ENCODE peak calls at places on chromosome 10, in five cellular contexts. F is left ventricle myocardium inferior, O is K562, X is Peyer's patch, R is psoas muscle. C is an unnamed sample.

GRCh38 chr10:22366771-22367170 is 21.5 kb downstream of the SPAG6 start:
- DNase-seq in F (no peak), O (no peak), X (no peak), R (no peak), C (no peak)

GRCh38 chr10:123966896-123967231 is 75.3 kb upstream of the CPXM2 start:
- DNase-seq in F (no peak), O (no peak), X (no peak), R (no peak), C (no peak)

GRCh38 chr10:126376956-126377355 is 11.3 kb downstream of the ADAM12 start:
- DNase-seq in F (no peak), O (no peak), X (no peak), R (no peak), C (no peak)

GRCh38 chr10:71294091-71294561 is 24.9 kb upstream of the SLC29A3 start:
- DNase-seq in F (no peak), O (no peak), X (no peak), R (no peak), C (no peak)

GRCh38 chr10:44030132-44030531 is 354.8 kb downstream of the CXCL12 start:
- DNase-seq in F (no peak), O (no peak), X (no peak), R (no peak), C (no peak)

GRCh38 chr10:93813507-93814465 is 56.0 kb downstream of the LGI1 start:
- DNase-seq in F (peak), O (no peak), X (peak), R (peak), C (peak)

GRCh38 chr10:98696516-98696915 is 249.8 kb upstream of the HPS1 start:
- DNase-seq in F (no peak), O (no peak), X (no peak), R (no peak), C (no peak)

GRCh38 chr10:89702121-89702480 is 711 bp downstream of the KIF20B start:
- DNase-seq in F (no peak), O (peak), X (no peak), R (no peak), C (no peak)

GRCh38 chr10:126336786-126337185 is 51.5 kb downstream of the ADAM12 start:
- DNase-seq in F (no peak), O (no peak), X (no peak), R (no peak), C (no peak)

GRCh38 chr10:119291223-119291900 is 84.0 kb downstream of the GRK5 start:
- DNase-seq in F (no peak), O (no peak), X (no peak), R (no peak), C (no peak)

GRCh38 chr10:58886390-58886789 is 290.1 kb upstream of the PHYHIPL start:
- DNase-seq in F (no peak), O (no peak), X (no peak), R (no peak), C (no peak)

GRCh38 chr10:76082232-76082631 is 650.8 kb downstream of the LRMDA start:
- DNase-seq in F (no peak), O (no peak), X (no peak), R (no peak), C (no peak)

GRCh38 chr10:112815238-112816032 is 134.6 kb upstream of the TCF7L2 start:
- DNase-seq in F (no peak), O (no peak), X (no peak), R (no peak), C (no peak)

GRCh38 chr10:132689721-132690360 is 96.1 kb downstream of the NKX6-2 start:
- DNase-seq in F (peak), O (no peak), X (peak), R (peak), C (no peak)

GRCh38 chr10:90418869-90419652 is 438.8 kb downstream of the HTR7 start:
- DNase-seq in F (no peak), O (no peak), X (no peak), R (no peak), C (no peak)

GRCh38 chr10:59362991-59363390 is 642 bp upstream of the FAM13C start:
- DNase-seq in F (peak), O (no peak), X (peak), R (peak), C (peak)

GRCh38 chr10:13268841-13269240 is 31.0 kb downstream of the PHYH start:
- DNase-seq in F (no peak), O (no peak), X (no peak), R (no peak), C (no peak)

GRCh38 chr10:13271552-13272163 is 28.2 kb downstream of the PHYH start:
- DNase-seq in F (peak), O (peak), X (peak), R (peak), C (peak)

GRCh38 chr10:13268310-13268709 is 31.6 kb downstream of the PHYH start:
- DNase-seq in F (no peak), O (no peak), X (no peak), R (no peak), C (no peak)

GRCh38 chr10:13270877-13271551 is 28.9 kb downstream of the PHYH start:
- DNase-seq in F (no peak), O (peak), X (no peak), R (no peak), C (no peak)

DNA sequence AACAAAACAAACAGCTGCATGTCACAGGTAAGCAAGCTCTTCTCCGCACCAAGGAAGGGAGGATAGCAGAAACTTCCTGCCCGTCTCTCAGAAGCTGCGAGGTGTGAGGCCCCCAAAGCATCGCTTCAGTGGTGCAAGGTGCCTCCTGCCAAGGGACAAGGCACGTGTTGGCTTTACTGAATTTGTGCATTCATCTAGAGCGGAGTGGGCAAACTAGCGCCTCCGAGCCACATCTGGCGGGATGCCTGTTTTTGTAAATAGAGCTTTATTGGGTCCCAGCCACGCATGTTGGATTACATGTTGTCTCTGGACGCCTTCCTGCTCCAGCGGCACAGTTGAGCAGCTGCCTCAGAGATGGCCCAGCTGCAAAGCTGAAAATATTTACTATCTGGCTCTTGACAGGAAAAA is 27.7 kb downstream of the PHYH start:
- DNase-seq in F (peak), O (no peak), X (no peak), R (peak), C (peak)
- H3K27ac ChIP-seq in F (peak), O (peak), X (peak), R (no peak), C (peak)

GRCh38 chr10:36802523-36803153 is 322.8 kb upstream of the ANKRD30A start:
- DNase-seq in F (peak), O (no peak), X (no peak), R (no peak), C (peak)
- H3K27ac ChIP-seq in F (peak), O (no peak), X (no peak), R (no peak), C (no peak)

GRCh38 chr10:5318148-5318547 is 46.6 kb upstream of the UCN3 start:
- DNase-seq in F (no peak), O (no peak), X (no peak), R (no peak), C (no peak)

GRCh38 chr10:5314866-5315265 is 49.9 kb upstream of the UCN3 start:
- DNase-seq in F (no peak), O (no peak), X (no peak), R (no peak), C (no peak)

GRCh38 chr10:5319863-5320262 is 44.9 kb upstream of the UCN3 start:
- DNase-seq in F (no peak), O (no peak), X (no peak), R (no peak), C (no peak)

GRCh38 chr10:5321273-5321672 is 43.5 kb upstream of the UCN3 start:
- DNase-seq in F (no peak), O (no peak), X (no peak), R (no peak), C (no peak)

DNA sequence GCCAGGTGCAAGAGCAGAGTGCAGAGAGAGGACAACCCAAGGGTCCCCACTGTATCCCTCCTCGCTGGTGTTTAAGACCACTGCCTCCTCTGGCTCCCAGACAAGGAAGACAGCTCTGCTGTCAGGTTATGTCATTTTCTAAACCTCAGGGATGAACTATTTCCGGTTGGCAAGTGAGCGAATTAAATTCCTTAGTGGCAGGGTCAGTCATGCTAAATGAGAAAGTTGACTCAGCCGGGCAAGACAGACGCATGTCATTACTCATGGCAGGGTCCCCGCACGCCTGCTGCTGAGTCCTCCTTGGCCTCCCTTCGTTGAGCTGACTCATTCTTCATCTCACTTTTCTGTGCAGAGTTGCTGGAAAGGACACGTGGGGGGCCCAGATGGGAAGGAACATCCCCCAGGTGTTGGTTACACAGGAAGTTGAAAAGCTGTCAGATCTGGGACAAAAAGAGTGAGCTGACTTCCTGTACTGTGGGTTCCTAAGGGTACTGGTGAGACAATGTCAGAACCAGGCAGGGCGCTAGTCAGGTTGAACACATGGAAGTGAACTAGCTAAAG is 47.1 kb upstream of the UCN3 start:
- DNase-seq in F (no peak), O (peak), X (no peak), R (peak), C (no peak)
- H3K27ac ChIP-seq in F (no peak), O (peak), X (no peak), R (peak), C (no peak)

DNA sequence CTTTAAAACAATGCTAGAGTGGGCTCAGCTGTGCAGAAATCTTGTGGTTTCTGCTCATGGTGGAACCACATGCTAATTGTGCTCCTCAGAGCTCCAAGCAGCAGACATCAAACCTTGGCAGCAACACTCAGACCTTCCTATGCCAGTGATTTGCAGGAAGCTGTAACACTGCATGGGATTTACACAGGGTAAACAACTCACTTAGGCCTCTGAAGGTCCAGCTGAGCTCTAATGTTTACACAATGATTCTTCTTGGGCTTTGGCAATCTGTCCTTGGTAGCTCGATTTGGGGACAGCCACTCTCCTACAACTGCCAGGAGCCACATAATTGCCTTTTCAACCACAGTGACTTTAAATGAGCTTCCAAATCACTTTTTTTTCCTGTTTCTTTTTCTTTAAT is 97.7 kb upstream of the PDLIM1 start:
- DNase-seq in F (no peak), O (no peak), X (no peak), R (no peak), C (no peak)
- H3K27ac ChIP-seq in F (peak), O (no peak), X (no peak), R (peak), C (peak)

GRCh38 chr10:86956195-86956840 is 1.1 kb downstream of the MMRN2 start:
- DNase-seq in F (no peak), O (no peak), X (peak), R (no peak), C (no peak)
- H3K27ac ChIP-seq in F (peak), O (no peak), X (peak), R (peak), C (peak)

DNA sequence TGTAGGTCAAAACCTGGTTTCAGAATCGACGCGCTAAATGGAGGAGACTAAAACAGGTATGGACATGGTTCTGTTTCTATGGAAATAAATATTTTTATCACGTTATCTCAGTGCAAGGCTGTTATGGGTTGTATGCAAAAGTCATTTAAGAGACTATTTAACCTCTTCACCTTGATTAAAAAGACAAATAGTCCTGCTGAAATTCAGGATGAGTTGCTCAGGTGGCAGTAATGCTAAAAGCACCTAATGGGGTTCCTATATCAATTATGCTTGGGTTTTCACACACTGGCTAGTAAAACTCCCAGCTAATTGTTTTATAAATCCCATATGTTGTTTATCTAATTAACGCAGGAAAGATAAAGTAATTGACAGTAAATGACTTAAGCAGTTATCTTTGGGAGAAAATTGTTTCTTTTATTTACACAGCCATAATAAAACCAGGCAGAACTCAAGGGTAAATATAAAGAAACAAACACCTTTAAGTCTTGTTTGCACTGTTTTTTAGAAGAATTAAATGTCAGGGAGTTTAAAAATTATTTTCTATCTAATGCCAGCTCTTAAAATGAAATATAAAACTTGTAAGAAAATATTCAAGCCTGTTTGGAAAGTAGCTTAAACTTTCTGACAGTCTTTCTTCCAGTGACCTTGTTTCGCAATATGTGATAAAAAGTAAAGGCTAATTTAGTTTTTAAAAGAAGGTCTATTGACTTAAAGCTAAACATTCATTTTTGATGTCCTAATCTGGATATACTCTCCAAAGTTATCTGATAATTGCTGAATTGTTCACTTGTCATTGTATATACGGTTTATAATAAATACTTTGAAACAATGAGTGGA is 3.2 kb downstream of the HHEX start:
- DNase-seq in F (no peak), O (no peak), X (no peak), R (no peak), C (no peak)
- H3K27ac ChIP-seq in F (no peak), O (peak), X (no peak), R (no peak), C (no peak)

GRCh38 chr10:121596668-121597503 is 1.4 kb downstream of the FGFR2 start:
- DNase-seq in F (no peak), O (no peak), X (peak), R (no peak), C (peak)
- H3K27ac ChIP-seq in F (no peak), O (no peak), X (peak), R (no peak), C (no peak)

GRCh38 chr10:50620899-50621298 is 2.9 kb downstream of the SGMS1 start:
- DNase-seq in F (no peak), O (no peak), X (no peak), R (no peak), C (no peak)
- H3K27ac ChIP-seq in F (peak), O (no peak), X (no peak), R (peak), C (peak)

DNA sequence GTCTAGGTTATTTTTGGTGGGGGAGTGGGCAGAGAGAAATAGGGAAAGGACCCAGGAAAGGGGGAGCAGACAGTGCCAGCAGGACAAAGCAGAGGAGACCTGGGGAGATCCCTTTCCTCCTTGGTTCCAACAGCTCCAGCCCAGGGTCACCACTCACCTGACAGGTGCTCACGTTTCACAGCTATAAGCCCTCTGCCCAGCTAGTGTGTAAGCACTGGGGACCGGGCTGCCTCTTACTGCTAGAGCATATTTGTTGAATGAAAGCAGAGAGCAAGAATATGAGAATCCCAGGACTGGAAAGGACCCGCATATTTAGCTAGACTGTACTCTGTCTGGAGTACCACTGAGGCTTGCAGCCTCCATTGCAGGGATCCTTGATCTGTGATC is 6.7 kb downstream of the ZCCHC24 start:
- DNase-seq in F (no peak), O (no peak), X (no peak), R (no peak), C (no peak)
- H3K27ac ChIP-seq in F (peak), O (no peak), X (no peak), R (peak), C (no peak)

C was measured in heart right ventricle.